ENCODE peak calls at places on chromosomes 7 and 10, in five cellular contexts. N is psoas muscle; S is uterus; H is astrocyte; K is CD4-positive, alpha-beta memory T cell. P is an unnamed sample. For H3K27me3, the result is how much of the 10 kb centered on the place peaks cover.

GRCh38 chr10:117259279-117259678 is 18.4 kb downstream of the SLC18A2 start:
- DNase-seq in N (no peak), S (no peak), H (no peak), K (no peak), P (no peak)

GRCh38 chr10:98416589-98416988 is 1.6 kb upstream of the PYROXD2 start:
- DNase-seq in N (no peak), S (no peak), H (no peak), K (no peak), P (no peak)

GRCh38 chr10:80144302-80145131 is 12.0 kb downstream of the PLAC9 start:
- DNase-seq in N (peak), S (peak), H (no peak), K (peak), P (no peak)

GRCh38 chr10:110553905-110554304 is 13.6 kb upstream of the SMC3 start:
- DNase-seq in N (no peak), S (no peak), H (no peak), K (no peak), P (no peak)

GRCh38 chr10:101005361-101005760 is 5.8 kb downstream of the LZTS2 start:
- DNase-seq in N (no peak), S (no peak), H (no peak), K (no peak), P (no peak)

GRCh38 chr10:21056461-21056860 is 159.3 kb upstream of the NEBL start:
- DNase-seq in N (no peak), S (no peak), H (no peak), K (no peak), P (no peak)

GRCh38 chr10:31490858-31491504 is 172.0 kb downstream of the ZEB1 start:
- DNase-seq in N (no peak), S (no peak), H (peak), K (peak), P (no peak)

GRCh38 chr7:150940446-150941102 is 37.5 kb downstream of the KCNH2 start:
- DNase-seq in N (no peak), S (no peak), H (no peak), K (no peak), P (no peak)

GRCh38 chr10:89283174-89283987 is 18.5 kb upstream of the IFIT2 start:
- DNase-seq in N (no peak), S (no peak), H (peak), K (no peak), P (no peak)

GRCh38 chr7:30733691-30734090 is 18.2 kb upstream of the INMT start:
- DNase-seq in N (no peak), S (no peak), H (no peak), K (no peak), P (no peak)

GRCh38 chr10:37856881-37857286 is 526 bp downstream of the ZNF248 start:
- DNase-seq in N (peak), S (no peak), H (no peak), K (peak), P (no peak)

GRCh38 chr10:114223066-114223465 is 16.0 kb upstream of the VWA2 start:
- DNase-seq in N (no peak), S (no peak), H (no peak), K (no peak), P (no peak)

GRCh38 chr7:127396184-127396583 is 3.7 kb upstream of the ZNF800 start:
- DNase-seq in N (no peak), S (no peak), H (no peak), K (no peak), P (peak)

GRCh38 chr7:12709731-12710502 is 22.5 kb downstream of the ARL4A start:
- DNase-seq in N (no peak), S (no peak), H (peak), K (no peak), P (no peak)

GRCh38 chr7:9324513-9324912 is 891.1 kb downstream of the NXPH1 start:
- DNase-seq in N (no peak), S (no peak), H (no peak), K (no peak), P (no peak)

GRCh38 chr7:80611779-80612178 is 26.7 kb upstream of the CD36 start:
- DNase-seq in N (peak), S (no peak), H (peak), K (no peak), P (no peak)

GRCh38 chr10:1577945-1578344 is 159.4 kb downstream of the ADARB2 start:
- DNase-seq in N (no peak), S (no peak), H (no peak), K (no peak), P (no peak)

GRCh38 chr7:100808354-100808875 is 18.9 kb downstream of the EPHB4 start:
- DNase-seq in N (no peak), S (no peak), H (no peak), K (no peak), P (no peak)

GRCh38 chr7:100812729-100813128 is 14.6 kb downstream of the EPHB4 start:
- DNase-seq in N (no peak), S (no peak), H (no peak), K (no peak), P (no peak)

GRCh38 chr7:100817097-100817496 is 10.2 kb downstream of the EPHB4 start:
- DNase-seq in N (no peak), S (no peak), H (no peak), K (no peak), P (no peak)

GRCh38 chr7:100806276-100806675 is 21.0 kb downstream of the EPHB4 start:
- DNase-seq in N (no peak), S (no peak), H (no peak), K (no peak), P (no peak)

DNA sequence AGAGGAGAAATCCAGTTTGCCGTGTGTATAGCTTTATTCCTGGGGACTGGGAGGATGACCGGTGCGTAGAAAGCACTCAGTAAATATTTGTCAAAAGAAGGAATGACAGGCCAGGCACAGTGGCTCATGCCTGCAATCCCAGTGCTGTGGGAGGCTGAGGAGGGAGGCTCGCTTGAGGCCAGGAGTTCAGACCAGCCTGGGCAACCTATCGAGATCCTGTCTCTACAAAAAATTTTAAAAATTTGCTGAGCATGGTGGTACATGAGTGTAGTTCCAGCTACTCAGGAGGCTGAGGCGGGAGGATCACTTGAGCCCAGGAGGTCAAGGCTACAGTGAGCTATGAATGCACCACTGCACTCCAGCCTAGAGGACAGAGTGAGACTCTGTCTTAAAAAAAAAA is 15.8 kb downstream of the EPHB4 start:
- DNase-seq in N (no peak), S (no peak), H (no peak), K (no peak), P (no peak)
- H3K27me3 ChIP-seq in N (under half), S (under half), H (under half), K (under half), P (under half)

GRCh38 chr10:124745257-124745656 is 1.1 kb upstream of the FAM53B start:
- DNase-seq in N (no peak), S (no peak), H (no peak), K (no peak), P (no peak)
- H3K4me3 ChIP-seq in N (no peak), S (no peak), H (no peak), K (no peak), P (no peak)

DNA sequence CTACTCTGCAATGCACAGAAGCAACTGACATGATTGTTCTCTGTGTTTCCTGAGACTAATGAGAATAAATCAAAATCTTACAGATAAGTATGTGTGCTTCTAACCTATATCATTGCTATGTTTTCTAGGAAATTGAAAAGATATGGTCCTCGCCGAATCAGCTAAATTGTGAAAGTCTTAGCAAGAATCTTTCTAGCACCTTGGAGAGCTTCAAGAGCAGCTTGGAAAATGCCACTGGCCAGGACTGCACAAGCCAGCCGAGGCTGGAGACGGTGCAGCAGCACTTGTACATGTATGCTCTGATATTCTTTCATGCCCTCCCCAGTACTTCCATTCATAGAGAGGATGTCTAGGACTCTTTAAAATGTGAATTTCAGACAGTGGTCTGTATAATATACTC is 124.3 kb downstream of the ABCA13 start:
- DNase-seq in N (no peak), S (no peak), H (no peak), K (no peak), P (no peak)
- H3K27me3 ChIP-seq in N (under half), S (under half), H (under half), K (under half), P (under half)

GRCh38 chr7:1571261-1571650 is 1.4 kb upstream of the PSMG3 start:
- DNase-seq in N (peak), S (no peak), H (peak), K (no peak), P (no peak)
- H3K4me3 ChIP-seq in N (peak), S (peak), H (peak), K (no peak), P (no peak)

GRCh38 chr10:78394050-78394449 is 360.4 kb downstream of the RPS24 start:
- DNase-seq in N (no peak), S (no peak), H (no peak), K (no peak), P (no peak)

GRCh38 chr10:78395162-78395561 is 361.5 kb downstream of the RPS24 start:
- DNase-seq in N (no peak), S (no peak), H (no peak), K (no peak), P (no peak)

GRCh38 chr10:78397796-78398195 is 364.1 kb downstream of the RPS24 start:
- DNase-seq in N (no peak), S (no peak), H (peak), K (no peak), P (no peak)

GRCh38 chr10:78398385-78398784 is 364.7 kb downstream of the RPS24 start:
- DNase-seq in N (no peak), S (no peak), H (no peak), K (no peak), P (no peak)

DNA sequence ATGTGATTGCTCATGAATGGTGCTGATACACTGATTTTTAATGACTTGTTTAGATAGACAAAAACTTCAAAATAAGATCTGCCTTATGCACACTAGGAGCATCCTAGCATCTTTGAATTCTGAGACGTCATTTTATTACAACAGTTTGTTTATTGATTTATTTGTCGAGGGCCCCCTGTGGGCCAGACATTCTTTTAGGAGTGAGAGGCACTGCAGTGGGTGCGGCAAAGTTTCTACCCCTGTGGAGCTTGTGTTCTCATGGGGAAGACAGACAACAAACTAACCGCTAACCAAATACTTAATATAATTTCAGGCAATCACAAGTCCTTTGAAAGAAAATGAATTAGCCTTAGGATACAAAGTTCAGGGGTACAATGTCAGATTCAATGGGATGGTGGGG is 363.1 kb downstream of the RPS24 start:
- DNase-seq in N (no peak), S (no peak), H (no peak), K (no peak), P (no peak)
- H3K27me3 ChIP-seq in N (under half), S (under half), H (under half), K (under half), P (under half)

GRCh38 chr10:102121739-102122372 is 1.7 kb upstream of the LDB1 start:
- DNase-seq in N (no peak), S (peak), H (no peak), K (no peak), P (no peak)
- H3K4me3 ChIP-seq in N (peak), S (peak), H (no peak), K (no peak), P (no peak)

GRCh38 chr7:4124904-4125477 is 557.1 kb upstream of the FOXK1 start:
- DNase-seq in N (no peak), S (no peak), H (no peak), K (no peak), P (no peak)

GRCh38 chr7:4132221-4132620 is 549.9 kb upstream of the FOXK1 start:
- DNase-seq in N (no peak), S (no peak), H (no peak), K (no peak), P (no peak)

GRCh38 chr7:4131043-4131442 is 551.1 kb upstream of the FOXK1 start:
- DNase-seq in N (no peak), S (no peak), H (no peak), K (no peak), P (no peak)

GRCh38 chr7:4129481-4130122 is 552.5 kb upstream of the FOXK1 start:
- DNase-seq in N (no peak), S (no peak), H (no peak), K (no peak), P (no peak)

DNA sequence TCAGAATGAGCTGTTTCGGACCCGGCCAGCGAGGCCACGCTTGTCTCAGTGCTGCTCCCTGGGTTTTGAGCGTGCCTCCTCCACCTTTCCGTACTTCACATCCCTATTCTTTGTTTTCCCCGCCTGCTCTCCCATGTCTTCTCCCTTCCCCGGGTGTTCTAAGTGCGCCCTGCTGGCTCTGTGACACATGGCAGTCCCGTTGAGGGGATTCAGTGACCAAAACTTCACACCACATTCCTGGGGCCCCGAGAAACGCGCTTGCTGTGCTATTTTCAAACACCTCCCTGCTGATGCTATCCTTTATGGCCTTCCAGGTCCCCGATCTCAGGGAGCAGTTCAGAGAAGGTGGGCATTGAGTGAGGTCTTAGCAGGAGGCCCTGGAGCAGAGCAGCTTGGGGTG is 553.9 kb upstream of the FOXK1 start:
- DNase-seq in N (no peak), S (no peak), H (no peak), K (no peak), P (no peak)
- H3K27me3 ChIP-seq in N (under half), S (under half), H (under half), K (under half), P (under half)

GRCh38 chr7:2350055-2350454 is 4.6 kb upstream of the EIF3B start:
- DNase-seq in N (no peak), S (no peak), H (no peak), K (no peak), P (no peak)

GRCh38 chr7:2354173-2355078 is at the start of gene EIF3B:
- DNase-seq in N (peak), S (peak), H (peak), K (peak), P (peak)

GRCh38 chr7:2355079-2356008 is 717 bp downstream of the EIF3B start:
- DNase-seq in N (peak), S (no peak), H (no peak), K (no peak), P (peak)

GRCh38 chr7:2353650-2354172 is 916 bp upstream of the EIF3B start:
- DNase-seq in N (peak), S (peak), H (no peak), K (no peak), P (peak)

DNA sequence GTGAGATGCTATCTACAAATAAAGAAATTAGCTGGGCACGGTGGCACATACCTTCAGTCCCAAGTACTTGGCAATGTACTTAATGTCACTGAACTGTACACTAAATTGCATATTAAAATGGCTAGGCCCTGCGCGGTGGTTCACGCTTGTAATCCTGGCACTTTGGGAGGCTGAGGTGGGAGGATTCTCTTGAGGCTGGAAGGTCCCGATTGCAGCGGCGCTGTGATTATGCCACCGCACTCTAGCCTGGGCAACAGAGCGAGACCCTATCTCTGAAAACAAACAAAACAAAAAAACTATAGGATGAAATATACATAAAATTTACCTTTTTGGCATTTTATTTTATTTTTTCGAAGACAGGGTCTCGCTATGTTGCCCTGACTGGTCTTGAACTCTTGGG is 1.5 kb upstream of the EIF3B start:
- DNase-seq in N (no peak), S (no peak), H (no peak), K (no peak), P (no peak)
- H3K4me3 ChIP-seq in N (peak), S (no peak), H (no peak), K (no peak), P (no peak)

GRCh38 chr10:15794569-15794968 is 65.7 kb downstream of the MINDY3 start:
- DNase-seq in N (no peak), S (no peak), H (no peak), K (no peak), P (no peak)
- H3K27me3 ChIP-seq in N (under half), S (under half), H (under half), K (under half), P (under half)